ENCODE peak calls at places on chromosomes 11 and 22, in five cellular contexts. O, U, E, G and D are unnamed samples.

GRCh38 chr22:45638834-45639746 is 32.5 kb upstream of the ATXN10 start:
- DNase-seq in O (peak; percentile 41), U (no peak), E (peak; percentile 50), G (peak; percentile 26), D (peak; percentile 88)

GRCh38 chr11:83047515-83048225 is 24.0 kb downstream of the RAB30 start:
- DNase-seq in G (peak; percentile 79), E (no peak), O (no peak), U (no peak), D (no peak)

GRCh38 chr22:42344391-42344861 is 74.0 kb upstream of the TCF20 start:
- DNase-seq in U (peak; percentile 60), E (no peak), O (no peak), G (no peak), D (no peak)

GRCh38 chr11:6968816-6969215 is 42.6 kb downstream of the ZNF215 start:
- DNase-seq in G (no peak), O (no peak), E (no peak), U (no peak), D (no peak)

GRCh38 chr11:95486979-95487378 is 256.0 kb upstream of the SESN3 start:
- DNase-seq in O (no peak), G (no peak), E (no peak), U (no peak), D (no peak)

GRCh38 chr11:59839615-59840014 is 5.7 kb downstream of the CBLIF start:
- DNase-seq in U (no peak), E (no peak), G (no peak), O (no peak), D (no peak)

GRCh38 chr11:43327987-43328386 is 16.2 kb downstream of the API5 start:
- DNase-seq in E (no peak), O (no peak), G (peak; percentile 97), U (no peak), D (no peak)

GRCh38 chr11:44793350-44794090 is 66.8 kb downstream of the TSPAN18 start:
- DNase-seq in E (no peak), U (no peak), O (no peak), G (no peak), D (no peak)

GRCh38 chr22:37139762-37140161 is 10.0 kb downstream of the IL2RB start:
- DNase-seq in O (no peak), E (no peak), G (no peak), U (no peak), D (no peak)

GRCh38 chr11:125743681-125744080 is 2.4 kb upstream of the PATE1 start:
- DNase-seq in E (no peak), O (no peak), U (no peak), G (no peak), D (no peak)

GRCh38 chr11:102453286-102453797 is 777 bp upstream of the TMEM123 start:
- DNase-seq in U (peak; percentile 49), G (no peak), O (no peak), E (peak; percentile 58), D (no peak)

GRCh38 chr22:33271390-33272161 is 213.4 kb upstream of the SYN3 start:
- DNase-seq in U (peak; percentile 87), G (no peak), O (peak; percentile 46), E (peak; percentile 93), D (no peak)

GRCh38 chr11:27701262-27702105 is 1.2 kb upstream of the BDNF start:
- DNase-seq in U (no peak), G (peak; percentile 59), O (no peak), E (no peak), D (no peak)

GRCh38 chr11:55854704-55855103 is 16.2 kb downstream of the OR5D16 start:
- DNase-seq in E (no peak), O (no peak), U (no peak), G (no peak), D (no peak)

GRCh38 chr22:38353701-38354100 is 36.5 kb upstream of the CSNK1E start:
- DNase-seq in O (no peak), G (no peak), U (no peak), E (no peak), D (peak; percentile 63)

GRCh38 chr11:10581481-10582019 is 13.1 kb upstream of the LYVE1 start:
- DNase-seq in E (no peak), U (no peak), G (peak; percentile 71), O (peak; percentile 45), D (no peak)

DNA sequence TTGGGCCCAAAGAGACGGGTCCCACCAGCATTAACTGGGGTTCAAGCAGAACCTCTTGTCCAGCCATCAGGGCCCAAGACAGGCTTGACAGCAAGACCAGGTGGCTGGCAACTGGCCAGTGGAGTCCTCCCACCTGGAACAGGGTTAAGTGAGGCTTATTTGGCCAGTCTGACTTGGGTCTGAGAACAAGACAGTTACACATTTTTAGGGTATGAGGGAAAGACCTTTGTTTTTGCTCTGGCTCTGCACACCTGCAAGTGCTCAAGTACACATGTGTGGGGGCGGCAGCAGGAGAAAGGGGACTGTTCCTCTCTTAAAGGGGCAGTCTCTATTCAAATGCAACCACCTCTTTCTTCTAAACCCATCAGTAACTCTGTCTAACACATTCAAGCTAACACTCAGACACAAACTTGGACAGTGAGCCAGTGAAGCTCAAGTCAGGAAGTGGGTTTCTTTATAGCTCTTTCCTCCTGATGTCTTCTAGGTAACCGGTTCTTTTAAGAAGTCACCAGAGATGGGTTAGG is 116.2 kb downstream of the ETS1 start:
- DNase-seq in U (no peak), E (no peak), O (no peak), G (no peak), D (no peak)
- H3K4me3 ChIP-seq in U (no peak overlapping the region), E (no peak overlapping the region), O (no peak overlapping the region), G (no peak overlapping the region), D (no peak overlapping the region)

GRCh38 chr11:64334764-64335741 is 5.0 kb upstream of the CCDC88B start:
- DNase-seq in U (no peak), O (peak; percentile 81), G (peak; percentile 39), E (no peak), D (no peak)
- TF ChIP-seq POLR2A in U (no peak), O (no peak), G (no peak), E (no peak), D (no peak)

GRCh38 chr11:123474994-123475393 is 44.9 kb downstream of the GRAMD1B start:
- DNase-seq in U (no peak), G (peak; percentile 61), E (no peak), O (no peak), D (no peak)
- H3K27ac ChIP-seq in U (no peak overlapping the region), G (peak overlapping the region; percentile 92), E (no peak overlapping the region), O (no peak overlapping the region), D (no peak overlapping the region)

GRCh38 chr11:111366560-111367410 is 12.3 kb downstream of the POU2AF1 start:
- DNase-seq in O (no peak), U (no peak), E (no peak), G (no peak), D (no peak)

GRCh38 chr11:111370270-111370901 is 8.7 kb downstream of the POU2AF1 start:
- DNase-seq in O (no peak), E (no peak), U (no peak), G (no peak), D (no peak)

GRCh38 chr11:111365722-111366559 is 13.1 kb downstream of the POU2AF1 start:
- DNase-seq in U (no peak), G (no peak), E (no peak), O (no peak), D (no peak)

GRCh38 chr11:111368285-111368560 is 10.9 kb downstream of the POU2AF1 start:
- DNase-seq in U (no peak), O (no peak), G (no peak), E (no peak), D (no peak)

DNA sequence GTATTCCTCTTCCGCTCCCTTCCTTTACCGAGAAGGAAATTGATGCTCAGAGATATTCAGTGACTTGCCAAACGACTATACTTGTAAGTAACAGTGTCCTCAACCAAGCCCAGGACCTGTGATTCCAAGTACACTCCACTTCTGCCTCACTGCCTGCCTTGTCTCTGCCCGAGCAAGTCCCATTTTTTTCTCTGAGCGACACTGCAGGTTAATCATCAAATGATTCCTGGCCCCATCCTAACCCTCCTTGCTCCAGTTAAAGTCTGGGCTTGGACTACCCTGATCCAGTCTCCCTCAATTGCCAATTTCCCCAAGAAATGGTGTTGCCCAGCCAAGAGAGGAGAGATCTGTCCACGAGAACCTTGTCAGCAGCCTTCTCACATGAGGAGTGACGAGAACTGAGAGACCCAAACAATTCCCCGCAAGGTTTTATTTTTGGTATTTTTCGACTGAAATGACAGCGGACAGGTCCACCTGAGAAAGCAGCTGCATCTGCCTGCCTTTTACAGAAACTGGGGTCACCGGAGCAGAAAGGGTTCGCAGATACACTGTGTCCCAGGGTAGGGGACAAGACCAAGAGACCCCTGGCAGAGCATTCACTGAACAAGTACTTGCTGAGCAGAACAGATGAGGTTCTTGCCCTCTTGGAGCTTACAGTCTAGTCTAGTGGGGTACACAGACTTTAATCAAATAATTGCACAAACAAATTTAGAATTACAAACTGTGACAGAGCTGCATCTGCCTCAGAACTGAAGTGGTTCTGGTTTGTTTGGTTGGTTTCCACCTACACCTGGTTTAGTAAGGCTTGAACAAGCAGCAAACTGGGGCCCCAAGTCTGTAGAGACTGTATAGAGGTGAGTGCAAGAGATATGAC is 11.4 kb downstream of the POU2AF1 start:
- DNase-seq in G (no peak), U (peak; percentile 60), E (no peak), O (no peak), D (no peak)
- H3K4me3 ChIP-seq in G (no peak overlapping the region), U (no peak overlapping the region), E (no peak overlapping the region), O (no peak overlapping the region), D (no peak overlapping the region)

DNA sequence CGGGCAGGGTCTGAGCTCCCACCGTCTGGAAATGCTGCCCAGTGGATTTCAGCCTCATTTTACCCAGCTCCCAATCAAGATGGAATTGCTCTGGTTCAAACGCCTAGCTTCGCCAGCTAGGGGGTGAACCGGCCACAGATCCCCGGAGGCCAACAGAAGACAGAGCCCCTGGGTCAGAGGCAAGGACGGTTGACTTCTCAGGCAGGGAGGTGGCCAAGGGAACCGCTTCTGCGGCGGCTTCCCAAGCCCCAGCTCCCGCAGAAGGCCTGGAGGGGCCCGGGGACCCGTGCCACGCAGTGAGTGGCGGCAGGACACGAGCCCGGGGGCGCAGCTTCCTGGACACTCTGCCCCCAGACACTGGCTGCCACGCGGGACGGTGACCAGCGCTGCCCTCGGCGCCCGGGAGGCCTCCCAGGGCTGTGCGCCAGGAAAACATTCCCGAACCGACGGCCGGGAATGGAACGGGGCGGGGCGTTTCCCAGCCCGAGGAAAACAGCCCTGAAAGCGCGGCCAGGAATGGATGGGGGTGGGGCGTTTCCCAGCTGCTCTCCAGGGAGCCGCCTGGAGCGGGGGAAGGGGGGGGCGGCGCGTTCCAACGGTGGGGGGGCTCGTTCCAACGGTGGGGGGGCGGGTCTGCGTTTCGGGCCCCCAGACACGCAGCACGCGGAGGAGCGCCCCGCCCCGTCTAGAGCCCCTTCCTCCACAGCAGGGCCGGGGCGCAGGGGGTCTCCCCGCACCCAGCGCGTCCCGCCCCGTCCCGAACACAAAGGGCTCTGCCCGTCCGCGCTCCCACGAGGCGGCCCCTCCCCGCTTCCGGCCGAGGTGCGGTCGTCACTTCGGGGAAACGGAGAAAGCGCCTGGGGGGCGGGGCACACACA is 13.5 kb upstream of the B4GALNT4 start:
- DNase-seq in U (peak; percentile 88), E (peak; percentile 99), G (peak; percentile 96), O (peak; percentile 77), D (peak; percentile 96)
- TF ChIP-seq POLR2A in U (peak; percentile 36), E (peak; percentile 90), G (peak; percentile 77), O (peak; percentile 29), D (no peak)

GRCh38 chr11:17683378-17684161 is 35.8 kb upstream of the MYOD1 start:
- DNase-seq in E (peak; percentile 59), G (peak; percentile 72), O (peak; percentile 87), U (no peak), D (no peak)
- H3K27ac ChIP-seq in E (no peak overlapping the region), G (no peak overlapping the region), O (peak overlapping the region; percentile 81), U (no peak overlapping the region), D (no peak overlapping the region)